ENCODE peak calls at places on chromosomes 6 and 20, in eight cellular contexts. One of them, this sample, is unnamed.

GRCh38 chr6:30730611-30731435 is 10.7 kb downstream of the TUBB start:
- DNase-seq in heart left ventricle: peak; percentile 82
- DNase-seq in endodermal cell: peak; percentile 94
- DNase-seq in ovary: peak; percentile 68
- DNase-seq in aorta: peak; percentile 83
- DNase-seq in GM23248: peak; percentile 41
- DNase-seq in lower lobe of right lung: peak; percentile 86
- DNase-seq in CD8-positive, alpha-beta memory T cell: peak; percentile 71
- DNase-seq in this sample: peak; percentile 88

GRCh38 chr20:10790013-10790412 is 116.2 kb upstream of the JAG1 start:
- DNase-seq in heart left ventricle: no peak
- DNase-seq in CD8-positive, alpha-beta memory T cell: no peak
- DNase-seq in lower lobe of right lung: no peak
- DNase-seq in ovary: no peak
- DNase-seq in aorta: no peak
- DNase-seq in endodermal cell: no peak
- DNase-seq in GM23248: no peak
- DNase-seq in this sample: no peak

GRCh38 chr20:41091926-41092325 is 45.4 kb upstream of the PLCG1 start:
- DNase-seq in ovary: no peak
- DNase-seq in endodermal cell: no peak
- DNase-seq in heart left ventricle: no peak
- DNase-seq in lower lobe of right lung: no peak
- DNase-seq in aorta: no peak
- DNase-seq in GM23248: no peak
- DNase-seq in CD8-positive, alpha-beta memory T cell: no peak
- DNase-seq in this sample: no peak

GRCh38 chr6:14123331-14124105 is 5.9 kb downstream of the CD83 start:
- DNase-seq in aorta: no peak
- DNase-seq in CD8-positive, alpha-beta memory T cell: no peak
- DNase-seq in heart left ventricle: no peak
- DNase-seq in ovary: no peak
- DNase-seq in endodermal cell: no peak
- DNase-seq in lower lobe of right lung: no peak
- DNase-seq in GM23248: peak; percentile 67
- DNase-seq in this sample: no peak

GRCh38 chr6:149563928-149564325 is 2.2 kb upstream of the GINM1 start:
- DNase-seq in endodermal cell: no peak
- DNase-seq in aorta: no peak
- DNase-seq in ovary: no peak
- DNase-seq in heart left ventricle: no peak
- DNase-seq in lower lobe of right lung: no peak
- DNase-seq in CD8-positive, alpha-beta memory T cell: no peak
- DNase-seq in GM23248: no peak
- DNase-seq in this sample: no peak

GRCh38 chr6:137224890-137225198 is 5.7 kb upstream of the IFNGR1 start:
- DNase-seq in CD8-positive, alpha-beta memory T cell: no peak
- DNase-seq in lower lobe of right lung: no peak
- DNase-seq in aorta: no peak
- DNase-seq in GM23248: no peak
- DNase-seq in ovary: no peak
- DNase-seq in heart left ventricle: no peak
- DNase-seq in endodermal cell: no peak
- DNase-seq in this sample: no peak

GRCh38 chr6:5471637-5472430 is 210.5 kb downstream of the FARS2 start:
- DNase-seq in CD8-positive, alpha-beta memory T cell: no peak
- DNase-seq in aorta: no peak
- DNase-seq in GM23248: no peak
- DNase-seq in heart left ventricle: no peak
- DNase-seq in endodermal cell: peak; percentile 87
- DNase-seq in lower lobe of right lung: no peak
- DNase-seq in ovary: no peak
- DNase-seq in this sample: no peak

GRCh38 chr6:68080074-68080473 is 555.0 kb upstream of the ADGRB3 start:
- DNase-seq in CD8-positive, alpha-beta memory T cell: no peak
- DNase-seq in endodermal cell: no peak
- DNase-seq in ovary: no peak
- DNase-seq in GM23248: no peak
- DNase-seq in aorta: no peak
- DNase-seq in lower lobe of right lung: no peak
- DNase-seq in heart left ventricle: no peak
- DNase-seq in this sample: no peak

GRCh38 chr6:54366647-54367327 is 58.5 kb downstream of the TINAG start:
- DNase-seq in ovary: no peak
- DNase-seq in heart left ventricle: no peak
- DNase-seq in GM23248: peak; percentile 16
- DNase-seq in CD8-positive, alpha-beta memory T cell: no peak
- DNase-seq in lower lobe of right lung: no peak
- DNase-seq in endodermal cell: no peak
- DNase-seq in aorta: no peak
- DNase-seq in this sample: no peak

GRCh38 chr6:168667428-168667805 is 226.4 kb downstream of the SMOC2 start:
- DNase-seq in ovary: no peak
- DNase-seq in heart left ventricle: no peak
- DNase-seq in aorta: no peak
- DNase-seq in endodermal cell: no peak
- DNase-seq in CD8-positive, alpha-beta memory T cell: no peak
- DNase-seq in GM23248: no peak
- DNase-seq in lower lobe of right lung: no peak
- DNase-seq in this sample: peak; percentile 13

GRCh38 chr6:34246563-34247391 is 2.0 kb downstream of the SMIM29 start:
- DNase-seq in endodermal cell: peak; percentile 89
- DNase-seq in lower lobe of right lung: peak; percentile 39
- DNase-seq in CD8-positive, alpha-beta memory T cell: peak; percentile 24
- DNase-seq in heart left ventricle: peak; percentile 61
- DNase-seq in GM23248: peak; percentile 55
- DNase-seq in ovary: no peak
- DNase-seq in aorta: no peak
- DNase-seq in this sample: peak; percentile 62

GRCh38 chr20:61324906-61325305 is 72.8 kb downstream of the CDH4 start:
- DNase-seq in CD8-positive, alpha-beta memory T cell: no peak
- DNase-seq in endodermal cell: no peak
- DNase-seq in lower lobe of right lung: no peak
- DNase-seq in ovary: no peak
- DNase-seq in aorta: no peak
- DNase-seq in GM23248: no peak
- DNase-seq in heart left ventricle: no peak
- DNase-seq in this sample: no peak

GRCh38 chr6:82143041-82143481 is 104.5 kb downstream of the IBTK start:
- DNase-seq in lower lobe of right lung: no peak
- DNase-seq in CD8-positive, alpha-beta memory T cell: no peak
- DNase-seq in aorta: no peak
- DNase-seq in endodermal cell: no peak
- DNase-seq in GM23248: peak; percentile 90
- DNase-seq in heart left ventricle: no peak
- DNase-seq in ovary: no peak
- DNase-seq in this sample: no peak

GRCh38 chr6:70151616-70152015 is 151.3 kb downstream of the COL9A1 start:
- DNase-seq in GM23248: peak; percentile 38
- DNase-seq in endodermal cell: no peak
- DNase-seq in aorta: no peak
- DNase-seq in ovary: no peak
- DNase-seq in heart left ventricle: no peak
- DNase-seq in CD8-positive, alpha-beta memory T cell: no peak
- DNase-seq in lower lobe of right lung: no peak
- DNase-seq in this sample: no peak

GRCh38 chr6:76790881-76791280 is 672.4 kb downstream of the HTR1B start:
- DNase-seq in CD8-positive, alpha-beta memory T cell: no peak
- DNase-seq in ovary: no peak
- DNase-seq in lower lobe of right lung: no peak
- DNase-seq in endodermal cell: no peak
- DNase-seq in heart left ventricle: no peak
- DNase-seq in GM23248: peak; percentile 52
- DNase-seq in aorta: no peak
- DNase-seq in this sample: no peak

GRCh38 chr6:99991955-99992354 is 2.1 kb downstream of the MCHR2 start:
- DNase-seq in endodermal cell: no peak
- DNase-seq in ovary: no peak
- DNase-seq in CD8-positive, alpha-beta memory T cell: no peak
- DNase-seq in GM23248: no peak
- DNase-seq in lower lobe of right lung: no peak
- DNase-seq in heart left ventricle: no peak
- DNase-seq in aorta: no peak
- DNase-seq in this sample: no peak

GRCh38 chr6:77457720-77458349 is 5.5 kb downstream of the HTR1B start:
- DNase-seq in GM23248: peak; percentile 93
- DNase-seq in endodermal cell: peak; percentile 95
- DNase-seq in lower lobe of right lung: peak; percentile 47
- DNase-seq in aorta: peak; percentile 76
- DNase-seq in ovary: peak; percentile 66
- DNase-seq in heart left ventricle: no peak
- DNase-seq in CD8-positive, alpha-beta memory T cell: no peak
- DNase-seq in this sample: peak; percentile 62

GRCh38 chr6:113857565-113858066 is 471 bp downstream of the MARCKS start:
- DNase-seq in aorta: peak; percentile 46
- DNase-seq in GM23248: peak; percentile 63
- DNase-seq in ovary: peak; percentile 47
- DNase-seq in endodermal cell: peak; percentile 63
- DNase-seq in CD8-positive, alpha-beta memory T cell: no peak
- DNase-seq in lower lobe of right lung: peak; percentile 51
- DNase-seq in heart left ventricle: peak; percentile 60
- DNase-seq in this sample: no peak

GRCh38 chr20:5156670-5157448 is 30.1 kb downstream of the CDS2 start:
- DNase-seq in ovary: no peak
- DNase-seq in endodermal cell: no peak
- DNase-seq in CD8-positive, alpha-beta memory T cell: no peak
- DNase-seq in lower lobe of right lung: no peak
- DNase-seq in aorta: no peak
- DNase-seq in GM23248: peak; percentile 29
- DNase-seq in heart left ventricle: no peak
- DNase-seq in this sample: no peak

GRCh38 chr6:167699141-167700036 is 127.3 kb upstream of the AFDN start:
- DNase-seq in ovary: no peak
- DNase-seq in endodermal cell: peak; percentile 40
- DNase-seq in aorta: peak; percentile 88
- DNase-seq in lower lobe of right lung: peak; percentile 82
- DNase-seq in heart left ventricle: peak; percentile 90
- DNase-seq in GM23248: peak; percentile 31
- DNase-seq in CD8-positive, alpha-beta memory T cell: no peak
- DNase-seq in this sample: peak; percentile 82

GRCh38 chr6:51300510-51300909 is 481.8 kb downstream of the TFAP2B start:
- DNase-seq in aorta: no peak
- DNase-seq in endodermal cell: no peak
- DNase-seq in ovary: no peak
- DNase-seq in heart left ventricle: no peak
- DNase-seq in CD8-positive, alpha-beta memory T cell: no peak
- DNase-seq in lower lobe of right lung: no peak
- DNase-seq in GM23248: no peak
- DNase-seq in this sample: no peak

GRCh38 chr6:150765457-150765764 is 100.1 kb upstream of the MTHFD1L start:
- DNase-seq in GM23248: no peak
- DNase-seq in heart left ventricle: no peak
- DNase-seq in endodermal cell: no peak
- DNase-seq in CD8-positive, alpha-beta memory T cell: no peak
- DNase-seq in lower lobe of right lung: no peak
- DNase-seq in aorta: no peak
- DNase-seq in ovary: no peak
- DNase-seq in this sample: no peak

GRCh38 chr6:150767585-150768164 is 97.8 kb upstream of the MTHFD1L start:
- DNase-seq in aorta: no peak
- DNase-seq in lower lobe of right lung: no peak
- DNase-seq in heart left ventricle: no peak
- DNase-seq in GM23248: peak; percentile 36
- DNase-seq in ovary: no peak
- DNase-seq in endodermal cell: peak; percentile 59
- DNase-seq in CD8-positive, alpha-beta memory T cell: no peak
- DNase-seq in this sample: no peak

GRCh38 chr6:150764638-150765456 is 100.7 kb upstream of the MTHFD1L start:
- DNase-seq in aorta: no peak
- DNase-seq in ovary: no peak
- DNase-seq in lower lobe of right lung: no peak
- DNase-seq in CD8-positive, alpha-beta memory T cell: no peak
- DNase-seq in GM23248: no peak
- DNase-seq in endodermal cell: no peak
- DNase-seq in heart left ventricle: no peak
- DNase-seq in this sample: no peak

GRCh38 chr6:150766201-150766997 is 99.1 kb upstream of the MTHFD1L start:
- DNase-seq in ovary: peak; percentile 62
- DNase-seq in aorta: no peak
- DNase-seq in lower lobe of right lung: no peak
- DNase-seq in CD8-positive, alpha-beta memory T cell: no peak
- DNase-seq in endodermal cell: no peak
- DNase-seq in heart left ventricle: no peak
- DNase-seq in GM23248: no peak
- DNase-seq in this sample: no peak

GRCh38 chr6:150767161-150767560 is 98.3 kb upstream of the MTHFD1L start:
- DNase-seq in GM23248: no peak
- DNase-seq in CD8-positive, alpha-beta memory T cell: no peak
- DNase-seq in heart left ventricle: no peak
- DNase-seq in endodermal cell: no peak
- DNase-seq in aorta: no peak
- DNase-seq in lower lobe of right lung: no peak
- DNase-seq in ovary: no peak
- DNase-seq in this sample: no peak
- H3K4me1 ChIP-seq in GM23248: peaks cover 11% of the 10 kb centered on the region
- H3K4me1 ChIP-seq in CD8-positive, alpha-beta memory T cell: no peaks in the 10 kb centered on the region
- H3K4me1 ChIP-seq in heart left ventricle: peaks cover 35% of the 10 kb centered on the region
- H3K4me1 ChIP-seq in endodermal cell: no peaks in the 10 kb centered on the region
- H3K4me1 ChIP-seq in aorta: no peaks in the 10 kb centered on the region
- H3K4me1 ChIP-seq in lower lobe of right lung: peaks cover 23% of the 10 kb centered on the region
- H3K4me1 ChIP-seq in ovary: peaks cover 5% of the 10 kb centered on the region
- H3K4me1 ChIP-seq in this sample: no peaks in the 10 kb centered on the region

GRCh38 chr6:144854654-144855053 is 569.5 kb downstream of the UTRN start:
- DNase-seq in heart left ventricle: no peak
- DNase-seq in ovary: no peak
- DNase-seq in GM23248: no peak
- DNase-seq in aorta: no peak
- DNase-seq in CD8-positive, alpha-beta memory T cell: no peak
- DNase-seq in lower lobe of right lung: no peak
- DNase-seq in endodermal cell: no peak
- DNase-seq in this sample: no peak
- H3K4me1 ChIP-seq in heart left ventricle: no peaks in the 10 kb centered on the region
- H3K4me1 ChIP-seq in ovary: no peaks in the 10 kb centered on the region
- H3K4me1 ChIP-seq in GM23248: no peaks in the 10 kb centered on the region
- H3K4me1 ChIP-seq in aorta: no peaks in the 10 kb centered on the region
- H3K4me1 ChIP-seq in CD8-positive, alpha-beta memory T cell: no peaks in the 10 kb centered on the region
- H3K4me1 ChIP-seq in lower lobe of right lung: no peaks in the 10 kb centered on the region
- H3K4me1 ChIP-seq in endodermal cell: peaks cover 3% of the 10 kb centered on the region
- H3K4me1 ChIP-seq in this sample: no peaks in the 10 kb centered on the region

GRCh38 chr20:52459150-52459549 is 267.6 kb upstream of the ZFP64 start:
- DNase-seq in ovary: no peak
- DNase-seq in endodermal cell: no peak
- DNase-seq in GM23248: no peak
- DNase-seq in aorta: no peak
- DNase-seq in heart left ventricle: no peak
- DNase-seq in lower lobe of right lung: no peak
- DNase-seq in CD8-positive, alpha-beta memory T cell: no peak
- DNase-seq in this sample: no peak
- H3K4me1 ChIP-seq in ovary: no peaks in the 10 kb centered on the region
- H3K4me1 ChIP-seq in endodermal cell: no peaks in the 10 kb centered on the region
- H3K4me1 ChIP-seq in GM23248: peaks cover 11% of the 10 kb centered on the region
- H3K4me1 ChIP-seq in aorta: no peaks in the 10 kb centered on the region
- H3K4me1 ChIP-seq in heart left ventricle: no peaks in the 10 kb centered on the region
- H3K4me1 ChIP-seq in lower lobe of right lung: no peaks in the 10 kb centered on the region
- H3K4me1 ChIP-seq in CD8-positive, alpha-beta memory T cell: no peaks in the 10 kb centered on the region
- H3K4me1 ChIP-seq in this sample: no peaks in the 10 kb centered on the region

GRCh38 chr20:31707258-31707615 is 15.4 kb downstream of the BCL2L1 start:
- DNase-seq in CD8-positive, alpha-beta memory T cell: no peak
- DNase-seq in heart left ventricle: no peak
- DNase-seq in GM23248: no peak
- DNase-seq in lower lobe of right lung: no peak
- DNase-seq in ovary: no peak
- DNase-seq in aorta: no peak
- DNase-seq in endodermal cell: no peak
- DNase-seq in this sample: no peak
- H3K4me1 ChIP-seq in CD8-positive, alpha-beta memory T cell: peaks cover 43% of the 10 kb centered on the region
- H3K4me1 ChIP-seq in heart left ventricle: peaks cover 70% of the 10 kb centered on the region
- H3K4me1 ChIP-seq in GM23248: peaks cover 29% of the 10 kb centered on the region
- H3K4me1 ChIP-seq in lower lobe of right lung: peaks cover 92% of the 10 kb centered on the region
- H3K4me1 ChIP-seq in ovary: peaks cover 4% of the 10 kb centered on the region
- H3K4me1 ChIP-seq in aorta: peaks cover 25% of the 10 kb centered on the region
- H3K4me1 ChIP-seq in endodermal cell: peaks cover 25% of the 10 kb centered on the region
- H3K4me1 ChIP-seq in this sample: peaks cover 48% of the 10 kb centered on the region

GRCh38 chr20:33191955-33192354 is 24.0 kb downstream of the BPIFA2 start:
- DNase-seq in lower lobe of right lung: no peak
- DNase-seq in endodermal cell: no peak
- DNase-seq in ovary: no peak
- DNase-seq in heart left ventricle: no peak
- DNase-seq in GM23248: no peak
- DNase-seq in aorta: no peak
- DNase-seq in CD8-positive, alpha-beta memory T cell: no peak
- DNase-seq in this sample: no peak
- H3K4me1 ChIP-seq in lower lobe of right lung: no peaks in the 10 kb centered on the region
- H3K4me1 ChIP-seq in endodermal cell: no peaks in the 10 kb centered on the region
- H3K4me1 ChIP-seq in ovary: no peaks in the 10 kb centered on the region
- H3K4me1 ChIP-seq in heart left ventricle: no peaks in the 10 kb centered on the region
- H3K4me1 ChIP-seq in GM23248: no peaks in the 10 kb centered on the region
- H3K4me1 ChIP-seq in aorta: no peaks in the 10 kb centered on the region
- H3K4me1 ChIP-seq in CD8-positive, alpha-beta memory T cell: no peaks in the 10 kb centered on the region
- H3K4me1 ChIP-seq in this sample: no peaks in the 10 kb centered on the region

This sample was measured in sigmoid colon.